ENCODE peak calls at places on chromosomes 11 and 22, in ten cellular contexts. One of them, this sample, is unnamed.

GRCh38 chr11:30424851-30425250 is 101.9 kb downstream of the ARL14EP start:
- DNase-seq in hepatocyte: no peak
- DNase-seq in CD4-positive, CD25-positive, alpha-beta regulatory T cell: no peak
- DNase-seq in CD8-positive, alpha-beta memory T cell: no peak
- DNase-seq in SJSA1: no peak
- DNase-seq in GM23338: no peak
- DNase-seq in tibial artery: no peak
- DNase-seq in left lung: no peak
- DNase-seq in CD4-positive, alpha-beta T cell: no peak
- DNase-seq in pancreas: no peak
- DNase-seq in this sample: no peak

GRCh38 chr11:110529043-110529442 is 99.3 kb downstream of the FDX1 start:
- DNase-seq in tibial artery: no peak
- DNase-seq in GM23338: peak; percentile 65
- DNase-seq in CD8-positive, alpha-beta memory T cell: no peak
- DNase-seq in SJSA1: no peak
- DNase-seq in CD4-positive, alpha-beta T cell: no peak
- DNase-seq in left lung: no peak
- DNase-seq in CD4-positive, CD25-positive, alpha-beta regulatory T cell: peak; percentile 18
- DNase-seq in hepatocyte: no peak
- DNase-seq in pancreas: no peak
- DNase-seq in this sample: no peak

GRCh38 chr11:19698493-19699292 is 13.9 kb upstream of the NAV2 start:
- DNase-seq in pancreas: no peak
- DNase-seq in CD4-positive, CD25-positive, alpha-beta regulatory T cell: no peak
- DNase-seq in GM23338: no peak
- DNase-seq in CD8-positive, alpha-beta memory T cell: no peak
- DNase-seq in hepatocyte: no peak
- DNase-seq in CD4-positive, alpha-beta T cell: no peak
- DNase-seq in left lung: no peak
- DNase-seq in SJSA1: no peak
- DNase-seq in tibial artery: peak; percentile 85
- DNase-seq in this sample: no peak

GRCh38 chr11:115660072-115660805 is 156.0 kb upstream of the CADM1 start:
- DNase-seq in tibial artery: no peak
- DNase-seq in GM23338: peak; percentile 48
- DNase-seq in hepatocyte: peak; percentile 20
- DNase-seq in left lung: no peak
- DNase-seq in pancreas: no peak
- DNase-seq in CD8-positive, alpha-beta memory T cell: no peak
- DNase-seq in SJSA1: no peak
- DNase-seq in CD4-positive, alpha-beta T cell: no peak
- DNase-seq in CD4-positive, CD25-positive, alpha-beta regulatory T cell: no peak
- DNase-seq in this sample: no peak

GRCh38 chr22:20805972-20806471 is 32.1 kb downstream of the SERPIND1 start:
- DNase-seq in CD4-positive, CD25-positive, alpha-beta regulatory T cell: no peak
- DNase-seq in left lung: no peak
- DNase-seq in CD8-positive, alpha-beta memory T cell: no peak
- DNase-seq in GM23338: no peak
- DNase-seq in pancreas: no peak
- DNase-seq in tibial artery: peak; percentile 13
- DNase-seq in SJSA1: peak; percentile 53
- DNase-seq in hepatocyte: no peak
- DNase-seq in CD4-positive, alpha-beta T cell: no peak
- DNase-seq in this sample: no peak

GRCh38 chr11:122981388-122982264 is at the start of gene BSX:
- DNase-seq in GM23338: peak; percentile 95
- DNase-seq in tibial artery: no peak
- DNase-seq in CD8-positive, alpha-beta memory T cell: peak; percentile 21
- DNase-seq in left lung: peak; percentile 84
- DNase-seq in pancreas: peak; percentile 40
- DNase-seq in hepatocyte: peak; percentile 77
- DNase-seq in CD4-positive, CD25-positive, alpha-beta regulatory T cell: peak; percentile 28
- DNase-seq in CD4-positive, alpha-beta T cell: peak; percentile 20
- DNase-seq in SJSA1: peak; percentile 43
- DNase-seq in this sample: peak; percentile 28

GRCh38 chr11:19910931-19911330 is 198.3 kb downstream of the NAV2 start:
- DNase-seq in CD4-positive, CD25-positive, alpha-beta regulatory T cell: no peak
- DNase-seq in SJSA1: no peak
- DNase-seq in CD8-positive, alpha-beta memory T cell: no peak
- DNase-seq in tibial artery: no peak
- DNase-seq in left lung: no peak
- DNase-seq in GM23338: no peak
- DNase-seq in CD4-positive, alpha-beta T cell: no peak
- DNase-seq in hepatocyte: no peak
- DNase-seq in pancreas: no peak
- DNase-seq in this sample: no peak

GRCh38 chr22:23700706-23701105 is 9.9 kb downstream of the RGL4 start:
- DNase-seq in CD4-positive, CD25-positive, alpha-beta regulatory T cell: no peak
- DNase-seq in left lung: no peak
- DNase-seq in CD8-positive, alpha-beta memory T cell: no peak
- DNase-seq in CD4-positive, alpha-beta T cell: no peak
- DNase-seq in hepatocyte: peak; percentile 45
- DNase-seq in pancreas: peak; percentile 53
- DNase-seq in tibial artery: no peak
- DNase-seq in SJSA1: no peak
- DNase-seq in GM23338: no peak
- DNase-seq in this sample: no peak

GRCh38 chr11:120147094-120147949 is 9.4 kb upstream of the TRIM29 start:
- DNase-seq in hepatocyte: peak; percentile 5
- DNase-seq in left lung: no peak
- DNase-seq in CD4-positive, CD25-positive, alpha-beta regulatory T cell: no peak
- DNase-seq in SJSA1: no peak
- DNase-seq in pancreas: no peak
- DNase-seq in CD8-positive, alpha-beta memory T cell: no peak
- DNase-seq in GM23338: no peak
- DNase-seq in CD4-positive, alpha-beta T cell: no peak
- DNase-seq in tibial artery: peak; percentile 42
- DNase-seq in this sample: no peak

GRCh38 chr22:33112606-33113005 is 54.4 kb upstream of the SYN3 start:
- DNase-seq in left lung: no peak
- DNase-seq in CD4-positive, alpha-beta T cell: no peak
- DNase-seq in tibial artery: no peak
- DNase-seq in CD4-positive, CD25-positive, alpha-beta regulatory T cell: no peak
- DNase-seq in SJSA1: no peak
- DNase-seq in pancreas: no peak
- DNase-seq in hepatocyte: no peak
- DNase-seq in GM23338: no peak
- DNase-seq in CD8-positive, alpha-beta memory T cell: no peak
- DNase-seq in this sample: no peak

GRCh38 chr22:19969141-19969928 is 27.7 kb upstream of the TXNRD2 start:
- DNase-seq in CD4-positive, alpha-beta T cell: no peak
- DNase-seq in left lung: peak; percentile 49
- DNase-seq in hepatocyte: no peak
- DNase-seq in GM23338: no peak
- DNase-seq in tibial artery: no peak
- DNase-seq in pancreas: no peak
- DNase-seq in CD8-positive, alpha-beta memory T cell: no peak
- DNase-seq in SJSA1: no peak
- DNase-seq in CD4-positive, CD25-positive, alpha-beta regulatory T cell: no peak
- DNase-seq in this sample: no peak

GRCh38 chr22:38346506-38346905 is 29.3 kb upstream of the CSNK1E start:
- DNase-seq in GM23338: no peak
- DNase-seq in pancreas: no peak
- DNase-seq in CD4-positive, alpha-beta T cell: no peak
- DNase-seq in CD4-positive, CD25-positive, alpha-beta regulatory T cell: no peak
- DNase-seq in left lung: no peak
- DNase-seq in tibial artery: peak; percentile 62
- DNase-seq in CD8-positive, alpha-beta memory T cell: no peak
- DNase-seq in SJSA1: no peak
- DNase-seq in hepatocyte: no peak
- DNase-seq in this sample: no peak

GRCh38 chr22:38347181-38347943 is 30.1 kb upstream of the CSNK1E start:
- DNase-seq in tibial artery: peak; percentile 48
- DNase-seq in GM23338: no peak
- DNase-seq in CD4-positive, CD25-positive, alpha-beta regulatory T cell: no peak
- DNase-seq in hepatocyte: no peak
- DNase-seq in CD4-positive, alpha-beta T cell: no peak
- DNase-seq in pancreas: no peak
- DNase-seq in CD8-positive, alpha-beta memory T cell: no peak
- DNase-seq in SJSA1: no peak
- DNase-seq in left lung: no peak
- DNase-seq in this sample: no peak

GRCh38 chr22:38348751-38349496 is 31.7 kb upstream of the CSNK1E start:
- DNase-seq in hepatocyte: no peak
- DNase-seq in tibial artery: no peak
- DNase-seq in left lung: peak; percentile 8
- DNase-seq in pancreas: no peak
- DNase-seq in CD4-positive, CD25-positive, alpha-beta regulatory T cell: no peak
- DNase-seq in CD8-positive, alpha-beta memory T cell: no peak
- DNase-seq in CD4-positive, alpha-beta T cell: no peak
- DNase-seq in SJSA1: no peak
- DNase-seq in GM23338: no peak
- DNase-seq in this sample: no peak

GRCh38 chr22:38345782-38346181 is 28.5 kb upstream of the CSNK1E start:
- DNase-seq in left lung: no peak
- DNase-seq in GM23338: no peak
- DNase-seq in CD4-positive, alpha-beta T cell: no peak
- DNase-seq in tibial artery: peak; percentile 35
- DNase-seq in CD8-positive, alpha-beta memory T cell: no peak
- DNase-seq in CD4-positive, CD25-positive, alpha-beta regulatory T cell: no peak
- DNase-seq in SJSA1: no peak
- DNase-seq in pancreas: no peak
- DNase-seq in hepatocyte: no peak
- DNase-seq in this sample: no peak

GRCh38 chr22:38347944-38348750 is 30.9 kb upstream of the CSNK1E start:
- DNase-seq in CD4-positive, alpha-beta T cell: no peak
- DNase-seq in left lung: no peak
- DNase-seq in CD4-positive, CD25-positive, alpha-beta regulatory T cell: no peak
- DNase-seq in hepatocyte: no peak
- DNase-seq in GM23338: no peak
- DNase-seq in tibial artery: peak; percentile 44
- DNase-seq in pancreas: no peak
- DNase-seq in SJSA1: no peak
- DNase-seq in CD8-positive, alpha-beta memory T cell: no peak
- DNase-seq in this sample: no peak
- H3K27ac ChIP-seq in CD4-positive, alpha-beta T cell: no peak overlapping the region
- H3K27ac ChIP-seq in left lung: no peak overlapping the region
- H3K27ac ChIP-seq in CD4-positive, CD25-positive, alpha-beta regulatory T cell: no peak overlapping the region
- H3K27ac ChIP-seq in hepatocyte: no peak overlapping the region
- H3K27ac ChIP-seq in GM23338: no peak overlapping the region
- H3K27ac ChIP-seq in tibial artery: no peak overlapping the region
- H3K27ac ChIP-seq in pancreas: no peak overlapping the region
- H3K27ac ChIP-seq in SJSA1: no peak overlapping the region
- H3K27ac ChIP-seq in CD8-positive, alpha-beta memory T cell: no peak overlapping the region
- H3K27ac ChIP-seq in this sample: no peak overlapping the region

GRCh38 chr22:27250418-27250817 is 551.1 kb downstream of the MN1 start:
- DNase-seq in CD4-positive, alpha-beta T cell: no peak
- DNase-seq in CD8-positive, alpha-beta memory T cell: no peak
- DNase-seq in GM23338: no peak
- DNase-seq in hepatocyte: no peak
- DNase-seq in left lung: no peak
- DNase-seq in CD4-positive, CD25-positive, alpha-beta regulatory T cell: no peak
- DNase-seq in SJSA1: no peak
- DNase-seq in tibial artery: peak; percentile 53
- DNase-seq in pancreas: no peak
- DNase-seq in this sample: no peak
- H3K27ac ChIP-seq in CD4-positive, alpha-beta T cell: no peak overlapping the region
- H3K27ac ChIP-seq in CD8-positive, alpha-beta memory T cell: no peak overlapping the region
- H3K27ac ChIP-seq in GM23338: no peak overlapping the region
- H3K27ac ChIP-seq in hepatocyte: no peak overlapping the region
- H3K27ac ChIP-seq in left lung: no peak overlapping the region
- H3K27ac ChIP-seq in CD4-positive, CD25-positive, alpha-beta regulatory T cell: no peak overlapping the region
- H3K27ac ChIP-seq in SJSA1: no peak overlapping the region
- H3K27ac ChIP-seq in tibial artery: no peak overlapping the region
- H3K27ac ChIP-seq in pancreas: no peak overlapping the region
- H3K27ac ChIP-seq in this sample: no peak overlapping the region

GRCh38 chr11:60743058-60743457 is 13.6 kb upstream of the MS4A15 start:
- DNase-seq in CD8-positive, alpha-beta memory T cell: no peak
- DNase-seq in CD4-positive, CD25-positive, alpha-beta regulatory T cell: no peak
- DNase-seq in CD4-positive, alpha-beta T cell: no peak
- DNase-seq in pancreas: no peak
- DNase-seq in SJSA1: no peak
- DNase-seq in GM23338: peak; percentile 15
- DNase-seq in tibial artery: no peak
- DNase-seq in left lung: no peak
- DNase-seq in hepatocyte: no peak
- DNase-seq in this sample: no peak

GRCh38 chr11:60747359-60747873 is 9.3 kb upstream of the MS4A15 start:
- DNase-seq in left lung: no peak
- DNase-seq in hepatocyte: no peak
- DNase-seq in CD4-positive, alpha-beta T cell: no peak
- DNase-seq in GM23338: no peak
- DNase-seq in CD8-positive, alpha-beta memory T cell: no peak
- DNase-seq in CD4-positive, CD25-positive, alpha-beta regulatory T cell: no peak
- DNase-seq in pancreas: no peak
- DNase-seq in tibial artery: peak; percentile 17
- DNase-seq in SJSA1: no peak
- DNase-seq in this sample: no peak

GRCh38 chr11:60748225-60748624 is 8.4 kb upstream of the MS4A15 start:
- DNase-seq in tibial artery: peak; percentile 49
- DNase-seq in CD4-positive, CD25-positive, alpha-beta regulatory T cell: no peak
- DNase-seq in CD4-positive, alpha-beta T cell: no peak
- DNase-seq in SJSA1: no peak
- DNase-seq in CD8-positive, alpha-beta memory T cell: no peak
- DNase-seq in pancreas: no peak
- DNase-seq in GM23338: no peak
- DNase-seq in left lung: no peak
- DNase-seq in hepatocyte: no peak
- DNase-seq in this sample: no peak

GRCh38 chr11:60740573-60740972 is 16.1 kb downstream of the MS4A18 start:
- DNase-seq in GM23338: no peak
- DNase-seq in CD8-positive, alpha-beta memory T cell: no peak
- DNase-seq in SJSA1: no peak
- DNase-seq in tibial artery: no peak
- DNase-seq in CD4-positive, CD25-positive, alpha-beta regulatory T cell: no peak
- DNase-seq in pancreas: no peak
- DNase-seq in left lung: no peak
- DNase-seq in CD4-positive, alpha-beta T cell: no peak
- DNase-seq in hepatocyte: no peak
- DNase-seq in this sample: no peak

GRCh38 chr11:60744114-60744513 is 12.6 kb upstream of the MS4A15 start:
- DNase-seq in CD4-positive, CD25-positive, alpha-beta regulatory T cell: no peak
- DNase-seq in hepatocyte: no peak
- DNase-seq in GM23338: no peak
- DNase-seq in SJSA1: no peak
- DNase-seq in CD8-positive, alpha-beta memory T cell: no peak
- DNase-seq in CD4-positive, alpha-beta T cell: no peak
- DNase-seq in pancreas: peak; percentile 19
- DNase-seq in tibial artery: no peak
- DNase-seq in left lung: no peak
- DNase-seq in this sample: no peak
- H3K27ac ChIP-seq in CD4-positive, CD25-positive, alpha-beta regulatory T cell: no peak overlapping the region
- H3K27ac ChIP-seq in hepatocyte: no peak overlapping the region
- H3K27ac ChIP-seq in GM23338: no peak overlapping the region
- H3K27ac ChIP-seq in SJSA1: no peak overlapping the region
- H3K27ac ChIP-seq in CD8-positive, alpha-beta memory T cell: no peak overlapping the region
- H3K27ac ChIP-seq in CD4-positive, alpha-beta T cell: no peak overlapping the region
- H3K27ac ChIP-seq in pancreas: no peak overlapping the region
- H3K27ac ChIP-seq in tibial artery: no peak overlapping the region
- H3K27ac ChIP-seq in left lung: no peak overlapping the region
- H3K27ac ChIP-seq in this sample: no peak overlapping the region

DNA sequence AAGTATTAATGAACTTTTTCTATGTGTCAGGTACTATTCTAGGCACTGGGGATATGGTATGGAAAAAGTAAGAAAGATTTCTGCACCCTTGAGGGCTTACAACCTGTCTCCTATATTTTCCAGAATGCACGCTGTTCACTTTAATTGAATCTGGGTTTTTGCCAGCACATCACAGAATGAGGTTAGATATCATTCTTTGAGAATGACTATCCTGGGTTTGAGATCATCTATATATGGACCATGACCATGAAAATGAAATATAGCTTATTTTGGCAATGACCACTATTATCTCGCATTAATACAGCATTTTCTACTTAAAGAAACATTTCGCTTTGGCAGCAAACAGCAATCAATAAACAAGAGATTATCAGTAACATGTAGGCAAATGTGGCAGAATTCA is 46.9 kb downstream of the C11orf71 start:
- DNase-seq in CD8-positive, alpha-beta memory T cell: no peak
- DNase-seq in GM23338: no peak
- DNase-seq in CD4-positive, alpha-beta T cell: no peak
- DNase-seq in hepatocyte: no peak
- DNase-seq in tibial artery: no peak
- DNase-seq in pancreas: no peak
- DNase-seq in left lung: no peak
- DNase-seq in CD4-positive, CD25-positive, alpha-beta regulatory T cell: no peak
- DNase-seq in SJSA1: no peak
- DNase-seq in this sample: no peak
- H3K27ac ChIP-seq in CD8-positive, alpha-beta memory T cell: no peak overlapping the region
- H3K27ac ChIP-seq in GM23338: no peak overlapping the region
- H3K27ac ChIP-seq in CD4-positive, alpha-beta T cell: no peak overlapping the region
- H3K27ac ChIP-seq in hepatocyte: no peak overlapping the region
- H3K27ac ChIP-seq in tibial artery: no peak overlapping the region
- H3K27ac ChIP-seq in pancreas: no peak overlapping the region
- H3K27ac ChIP-seq in left lung: no peak overlapping the region
- H3K27ac ChIP-seq in CD4-positive, CD25-positive, alpha-beta regulatory T cell: no peak overlapping the region
- H3K27ac ChIP-seq in SJSA1: peak overlapping the region; percentile 39
- H3K27ac ChIP-seq in this sample: no peak overlapping the region